ENCODE peak calls at places on chromosomes 12 and 14, in ten cellular contexts. W is OCI-LY7, Z is HL-60, K is stomach, Q is astrocyte, D is body of pancreas, V is heart left ventricle, E is uterus, G is thyroid gland, B is BE2C. T is an unnamed sample.

GRCh38 chr12:27733052-27733656 is 22.5 kb downstream of the MRPS35 start:
- DNase-seq in K (no peak), Q (peak), W (peak), E (peak), D (peak), G (peak), V (no peak), Z (peak), B (peak), T (peak)

GRCh38 chr12:5260591-5261086 is 171.3 kb upstream of the NTF3 start:
- DNase-seq in Z (no peak), V (no peak), E (no peak), Q (no peak), D (no peak), K (no peak), G (no peak), B (no peak), W (no peak), T (no peak)

GRCh38 chr12:130428116-130428515 is 90.4 kb downstream of the PIWIL1 start:
- DNase-seq in E (no peak), Z (no peak), D (no peak), Q (no peak), K (peak), W (no peak), V (no peak), G (no peak), B (peak), T (no peak)

GRCh38 chr12:125183187-125184067 is 118.2 kb downstream of the AACS start:
- DNase-seq in W (peak), Z (peak), E (peak), D (peak), G (peak), K (peak), V (peak), Q (peak), B (peak), T (peak)

GRCh38 chr12:44504799-44505198 is 371.3 kb downstream of the NELL2 start:
- DNase-seq in Z (no peak), V (no peak), K (no peak), E (no peak), G (no peak), B (no peak), Q (no peak), W (no peak), D (no peak), T (no peak)

GRCh38 chr14:41606249-41607118 is at the start of gene LRFN5:
- DNase-seq in W (no peak), B (peak), Z (no peak), Q (peak), G (peak), V (peak), E (peak), D (no peak), K (no peak), T (peak)

GRCh38 chr12:4296749-4297148 is 23.2 kb downstream of the CCND2 start:
- DNase-seq in D (no peak), E (no peak), K (no peak), Z (no peak), B (no peak), V (no peak), W (no peak), G (peak), Q (no peak), T (no peak)

GRCh38 chr12:43957732-43958131 is 121.9 kb downstream of the TMEM117 start:
- DNase-seq in W (peak), Q (peak), E (no peak), K (no peak), B (peak), G (peak), D (peak), Z (peak), V (no peak), T (peak)

GRCh38 chr14:75647650-75648049 is 13.0 kb downstream of the ERG28 start:
- DNase-seq in D (no peak), B (no peak), E (no peak), K (no peak), G (peak), V (no peak), Z (no peak), W (no peak), Q (peak), T (no peak)

GRCh38 chr12:114779203-114779602 is 95.2 kb upstream of the TBX3 start:
- DNase-seq in V (no peak), W (no peak), B (no peak), E (no peak), K (no peak), G (no peak), Q (no peak), Z (no peak), D (no peak), T (no peak)

GRCh38 chr12:132602578-132603239 is 7.7 kb downstream of the LRCOL1 start:
- DNase-seq in D (no peak), Q (no peak), Z (no peak), G (peak), V (peak), B (no peak), E (no peak), W (no peak), K (no peak), T (peak)

GRCh38 chr14:94598816-94599655 is 13.2 kb upstream of the SERPINA3 start:
- DNase-seq in D (peak), V (peak), E (peak), G (peak), K (peak), W (no peak), Z (no peak), B (no peak), Q (peak), T (peak)

GRCh38 chr12:62731378-62731710 is 203.6 kb downstream of the PPM1H start:
- DNase-seq in B (no peak), D (no peak), W (no peak), Z (no peak), Q (no peak), E (no peak), G (no peak), V (no peak), K (no peak), T (no peak)
- H3K4me3 ChIP-seq in B (no peak), D (no peak), W (no peak), Z (no peak), Q (no peak), E (no peak), G (no peak), V (no peak), K (no peak), T (no peak)

GRCh38 chr12:13001725-13002040 is 1.6 kb upstream of the HEBP1 start:
- DNase-seq in G (no peak), B (no peak), D (no peak), Q (no peak), W (no peak), Z (no peak), E (no peak), K (no peak), V (peak), T (no peak)
- H3K4me3 ChIP-seq in G (peak), B (peak), D (peak), Q (peak), W (no peak), Z (peak), E (peak), K (peak), V (peak), T (peak)

DNA sequence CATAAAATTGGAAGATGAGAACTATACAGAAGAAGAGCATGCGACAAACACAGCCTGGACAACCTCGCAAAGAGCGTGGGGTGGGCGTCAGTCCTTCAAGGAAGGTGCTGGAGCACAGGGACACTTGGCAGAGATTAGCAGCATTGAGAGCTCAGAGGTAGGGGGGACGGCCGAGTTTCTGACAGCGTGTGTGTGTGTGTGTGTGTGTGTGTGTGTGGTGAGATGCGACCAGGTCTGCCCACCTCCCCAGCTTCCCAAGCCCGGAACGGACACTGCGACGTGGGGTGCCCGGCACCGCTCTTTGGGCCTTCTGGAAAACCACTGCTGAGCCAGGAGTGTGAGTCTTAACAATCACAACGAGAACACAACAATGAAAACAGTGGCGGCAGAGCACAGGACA is 17.9 kb upstream of the FBXO21 start:
- DNase-seq in E (no peak), D (no peak), V (no peak), Z (no peak), G (peak), B (no peak), Q (no peak), K (no peak), W (no peak), T (no peak)
- H3K4me3 ChIP-seq in E (no peak), D (no peak), V (no peak), Z (no peak), G (no peak), B (no peak), Q (no peak), K (no peak), W (no peak), T (no peak)

DNA sequence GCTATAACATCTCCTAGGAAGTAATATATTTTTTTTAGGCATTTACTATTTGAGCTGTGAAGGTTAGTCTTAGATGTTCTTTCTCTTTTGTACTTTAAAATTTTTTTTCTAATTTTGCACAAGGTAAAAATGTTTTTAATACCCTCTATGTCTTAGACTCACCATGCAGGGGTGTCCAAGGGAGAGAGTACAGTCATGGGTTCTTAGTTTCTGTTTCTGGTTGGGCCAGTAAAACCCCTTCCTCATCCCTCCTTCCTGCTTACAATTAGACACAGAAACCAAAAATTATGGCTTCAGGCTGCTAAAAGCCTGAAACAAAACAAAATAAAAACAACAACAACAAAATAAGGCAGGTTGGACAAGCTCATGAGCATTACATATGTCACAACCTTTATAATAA is 193.0 kb downstream of the SYT1 start:
- DNase-seq in G (no peak), D (no peak), W (no peak), K (no peak), B (no peak), V (no peak), Q (no peak), Z (no peak), E (no peak), T (no peak)
- H3K4me3 ChIP-seq in G (no peak), D (no peak), W (no peak), K (no peak), B (no peak), V (no peak), Q (no peak), Z (no peak), E (no peak), T (no peak)

GRCh38 chr14:24954697-24955037 is 95.3 kb downstream of the STXBP6 start:
- DNase-seq in E (no peak), B (no peak), W (no peak), D (no peak), Z (no peak), Q (no peak), V (no peak), K (no peak), G (no peak), T (no peak)

GRCh38 chr14:24956104-24956503 is 93.8 kb downstream of the STXBP6 start:
- DNase-seq in Q (no peak), W (no peak), V (no peak), G (no peak), D (no peak), K (no peak), Z (no peak), B (no peak), E (no peak), T (no peak)

GRCh38 chr14:24954037-24954696 is 95.8 kb downstream of the STXBP6 start:
- DNase-seq in D (no peak), V (no peak), W (no peak), K (no peak), Z (no peak), G (no peak), E (no peak), B (no peak), Q (no peak), T (no peak)

GRCh38 chr14:24948261-24948847 is 101.6 kb downstream of the STXBP6 start:
- DNase-seq in G (no peak), K (no peak), Q (no peak), E (no peak), D (no peak), V (no peak), W (no peak), B (no peak), Z (no peak), T (no peak)

GRCh38 chr14:24952851-24953666 is 96.9 kb downstream of the STXBP6 start:
- DNase-seq in B (no peak), D (no peak), V (peak), K (no peak), Q (no peak), W (no peak), E (no peak), G (no peak), Z (no peak), T (no peak)
- H3K4me3 ChIP-seq in B (no peak), D (no peak), V (no peak), K (no peak), Q (no peak), W (no peak), E (no peak), G (no peak), Z (no peak), T (no peak)

DNA sequence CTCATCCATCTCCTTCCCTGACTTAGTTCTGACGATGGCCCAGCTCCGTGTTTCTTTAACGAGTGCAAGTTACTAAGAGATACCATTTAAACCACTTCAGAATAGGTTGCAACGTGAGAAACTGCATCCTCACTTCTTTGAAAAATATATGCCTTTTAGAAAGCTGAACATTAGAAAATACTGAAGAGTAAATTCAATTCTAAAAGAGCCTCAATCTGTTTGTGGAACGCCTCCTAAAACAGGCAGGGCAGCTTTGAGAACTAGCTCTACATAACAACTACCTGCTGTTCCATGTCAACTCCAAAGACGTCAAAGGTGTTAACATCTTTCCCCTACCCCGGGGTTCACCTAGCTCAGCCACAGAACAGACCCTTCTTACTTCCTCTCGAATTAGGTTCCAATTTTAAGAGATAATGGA is 3.5 kb downstream of the BHLHE41 start:
- DNase-seq in Q (no peak), D (no peak), Z (no peak), B (no peak), V (no peak), K (no peak), G (peak), W (no peak), E (no peak), T (no peak)
- H3K4me3 ChIP-seq in Q (peak), D (no peak), Z (no peak), B (no peak), V (peak), K (no peak), G (peak), W (no peak), E (no peak), T (no peak)

GRCh38 chr12:93954160-93955112 is 193.9 kb upstream of the PLXNC1 start:
- DNase-seq in G (no peak), Z (no peak), V (peak), B (no peak), K (no peak), E (peak), Q (no peak), D (peak), W (no peak), T (no peak)
- H3K4me3 ChIP-seq in G (no peak), Z (no peak), V (no peak), B (no peak), K (no peak), E (no peak), Q (no peak), D (no peak), W (no peak), T (no peak)

GRCh38 chr14:61780125-61780524 is 17.9 kb downstream of the SNAPC1 start:
- DNase-seq in Q (no peak), V (no peak), G (no peak), E (no peak), Z (no peak), K (no peak), D (no peak), W (no peak), B (no peak), T (no peak)
- H3K4me3 ChIP-seq in Q (no peak), V (no peak), G (no peak), E (no peak), Z (no peak), K (no peak), D (no peak), W (no peak), B (no peak), T (no peak)

T was measured in HAP-1.